ENCODE peak calls at places on chromosomes 4 and X, in seven cellular contexts. A is body of pancreas, P is suprapubic skin, Z is A549, U is upper lobe of left lung, T is prostate gland, D is breast epithelium. M is an unnamed sample. For H3K4me1, the result is how much of the 10 kb centered on the place peaks cover.

GRCh38 chrX:337331-337831 is 18.8 kb upstream of the GTPBP6 start:
- DNase-seq in A (no peak), P (no peak), Z (no peak), U (peak), T (no peak), D (no peak), M (peak)

GRCh38 chr4:98446499-98447375 is 185.6 kb downstream of the RAP1GDS1 start:
- DNase-seq in A (peak), P (no peak), Z (no peak), U (no peak), T (no peak), D (peak), M (no peak)

GRCh38 chr4:181870326-181870725 is 372.9 kb upstream of the TENM3 start:
- DNase-seq in A (no peak), P (no peak), Z (no peak), U (no peak), T (no peak), D (no peak), M (no peak)

GRCh38 chr4:102713096-102713495 is 47.7 kb downstream of the MANBA start:
- DNase-seq in A (no peak), P (no peak), Z (peak), U (no peak), T (no peak), D (no peak), M (no peak)

GRCh38 chrX:128816919-128817318 is 706.4 kb downstream of the SMARCA1 start:
- DNase-seq in A (no peak), P (no peak), Z (no peak), U (no peak), T (no peak), D (no peak), M (no peak)

GRCh38 chr4:80362578-80363181 is 27.1 kb downstream of the CFAP299 start:
- DNase-seq in A (no peak), P (no peak), Z (peak), U (no peak), T (no peak), D (no peak), M (no peak)

GRCh38 chr4:138669479-138670165 is 346.0 kb upstream of the NOCT start:
- DNase-seq in A (no peak), P (no peak), Z (no peak), U (no peak), T (no peak), D (no peak), M (no peak)

GRCh38 chr4:64230709-64231310 is 178.4 kb downstream of the TECRL start:
- DNase-seq in A (no peak), P (no peak), Z (peak), U (no peak), T (no peak), D (no peak), M (no peak)

GRCh38 chr4:87144346-87144745 is 76.1 kb downstream of the KLHL8 start:
- DNase-seq in A (no peak), P (no peak), Z (no peak), U (no peak), T (no peak), D (no peak), M (no peak)

GRCh38 chr4:70059149-70059548 is 8.9 kb downstream of the HTN1 start:
- DNase-seq in A (no peak), P (no peak), Z (no peak), U (no peak), T (no peak), D (no peak), M (no peak)

GRCh38 chr4:126740687-126741086 is 892.1 kb upstream of the INTU start:
- DNase-seq in A (no peak), P (no peak), Z (no peak), U (no peak), T (no peak), D (no peak), M (no peak)
- TF ChIP-seq POLR2A in A (no peak), P (no peak), Z (no peak), U (no peak), T (no peak), D (no peak), M (no peak)

GRCh38 chr4:187724526-187724925 is 271.0 kb upstream of the ZFP42 start:
- DNase-seq in A (no peak), P (no peak), Z (no peak), U (no peak), T (no peak), D (no peak), M (no peak)
- H3K4me1 ChIP-seq in A (under half), P (under half), Z (under half), U (under half), T (under half), D (under half), M (under half)

DNA sequence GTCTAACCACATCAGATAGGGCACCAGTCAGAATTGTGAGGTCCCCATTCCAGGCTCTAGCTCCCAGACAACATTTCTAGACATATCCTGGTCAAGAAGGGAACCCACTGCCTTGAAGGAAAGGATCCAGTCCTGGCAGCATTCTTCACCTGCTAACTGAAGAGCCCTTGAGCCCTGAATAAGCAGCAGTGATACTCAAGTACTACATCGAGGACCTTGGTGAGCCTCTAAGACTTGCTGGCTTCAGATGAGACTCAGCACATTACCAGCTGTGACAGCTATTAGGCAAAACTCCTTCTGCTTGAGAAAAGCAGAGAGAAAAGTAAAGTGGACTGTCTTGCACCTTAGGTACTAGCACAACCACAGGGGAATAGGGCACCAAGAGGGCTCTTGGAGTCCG is 205.8 kb upstream of the F9 start:
- DNase-seq in A (no peak), P (no peak), Z (no peak), U (no peak), T (no peak), D (no peak), M (no peak)
- TF ChIP-seq CTCF in A (no peak), P (no peak), Z (no peak), U (no peak), T (no peak), D (no peak), M (no peak)

GRCh38 chr4:1406946-1407656 is 859 bp upstream of the NKX1-1 start:
- DNase-seq in A (no peak), P (no peak), Z (no peak), U (no peak), T (peak), D (no peak), M (no peak)
- TF ChIP-seq POLR2A in A (no peak), P (no peak), Z (no peak), U (no peak), T (no peak), D (no peak), M (no peak)

DNA sequence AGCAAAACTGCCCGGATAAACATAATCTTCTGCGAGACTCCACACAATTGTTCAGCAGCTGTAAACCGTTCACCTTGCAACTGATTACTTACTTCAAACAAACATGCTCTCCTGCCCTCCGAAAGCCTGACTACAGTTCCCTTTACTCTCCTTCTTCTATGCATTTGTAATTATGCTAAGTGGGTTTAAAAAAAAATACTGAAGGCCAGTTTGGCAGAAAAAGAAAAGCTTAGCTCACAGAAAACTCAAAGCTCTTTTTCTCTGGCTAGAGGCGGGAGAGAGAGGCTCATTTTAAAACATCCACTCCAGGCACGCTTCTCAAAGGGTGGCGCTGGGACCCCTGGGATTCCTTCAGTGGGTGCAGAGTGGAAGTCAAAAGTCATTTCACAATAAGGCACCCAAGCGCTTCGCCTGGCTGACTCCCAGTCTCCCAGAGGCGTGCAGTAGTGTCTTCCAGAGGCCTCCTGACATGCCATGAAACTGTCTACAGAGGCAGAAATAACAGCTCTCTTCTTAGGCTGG is 1.9 kb downstream of the DHRSX start:
- DNase-seq in A (peak), P (no peak), Z (peak), U (no peak), T (peak), D (no peak), M (no peak)
- H3K4me1 ChIP-seq in A (under half), P (under half), Z (under half), U (under half), T (under half), D (under half), M (under half)

DNA sequence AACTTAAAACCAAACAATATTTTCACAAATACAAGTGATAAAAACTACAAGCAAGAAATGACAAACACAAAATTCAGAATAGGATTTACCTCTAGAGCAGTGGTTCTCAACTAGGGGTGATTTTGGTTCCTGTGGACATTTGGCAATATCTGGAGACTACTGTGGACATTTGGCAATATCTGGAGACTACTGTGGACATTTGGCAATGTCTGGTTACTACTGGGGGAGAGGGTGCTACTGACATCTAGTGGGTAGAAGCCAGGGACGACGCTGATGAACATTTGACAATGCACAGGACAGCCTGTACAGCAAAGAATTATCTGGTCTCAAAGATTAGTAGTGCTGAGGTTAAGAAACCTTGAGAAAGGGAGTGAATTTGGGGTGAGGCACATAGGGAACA is 169.8 kb downstream of the CLCN4 start:
- DNase-seq in A (peak), P (no peak), Z (peak), U (no peak), T (no peak), D (no peak), M (no peak)
- TF ChIP-seq CTCF in A (no peak), P (no peak), Z (peak), U (no peak), T (no peak), D (no peak), M (peak)

GRCh38 chrX:106995678-106996077 is 4.3 kb downstream of the MORC4 start:
- DNase-seq in A (no peak), P (no peak), Z (no peak), U (no peak), T (no peak), D (no peak), M (no peak)

GRCh38 chrX:106997611-106998010 is 2.4 kb downstream of the MORC4 start:
- DNase-seq in A (no peak), P (no peak), Z (no peak), U (no peak), T (no peak), D (no peak), M (no peak)

GRCh38 chrX:106999002-106999975 is 723 bp downstream of the MORC4 start:
- DNase-seq in A (peak), P (peak), Z (peak), U (peak), T (peak), D (peak), M (peak)

GRCh38 chrX:107000013-107000515 is at the start of gene MORC4:
- DNase-seq in A (peak), P (peak), Z (peak), U (peak), T (peak), D (peak), M (peak)
- TF ChIP-seq POLR2A in A (peak), P (no peak), Z (peak), U (no peak), T (peak), D (no peak), M (no peak)

GRCh38 chr4:26171953-26172352 is 148.9 kb upstream of the RBPJ start:
- DNase-seq in A (no peak), P (no peak), Z (no peak), U (no peak), T (no peak), D (no peak), M (no peak)
- H3K4me1 ChIP-seq in A (under half), P (under half), Z (under half), U (under half), T (under half), D (under half), M (under half)

DNA sequence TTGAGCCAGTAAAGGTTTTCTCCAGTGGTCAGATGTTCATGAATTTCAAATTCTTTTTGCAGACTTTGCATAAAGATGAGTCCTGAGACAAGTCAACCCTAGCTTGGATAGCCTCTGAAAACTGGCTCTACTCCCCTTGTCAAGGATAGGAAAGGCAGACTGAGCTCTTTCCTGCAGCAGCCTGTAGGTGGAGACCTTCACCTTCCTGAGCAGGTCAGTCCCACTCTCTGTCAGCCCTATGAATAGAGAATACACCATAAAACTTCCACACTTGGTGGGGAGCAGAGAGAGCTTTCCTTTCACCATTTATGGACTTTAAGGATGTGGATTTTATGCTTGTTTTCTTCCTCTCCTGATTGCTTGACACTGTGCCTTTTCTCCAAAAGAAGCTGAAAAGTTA is 41.9 kb downstream of the PCDH19 start:
- DNase-seq in A (no peak), P (no peak), Z (peak), U (no peak), T (no peak), D (no peak), M (no peak)
- TF ChIP-seq CTCF in A (peak), P (no peak), Z (peak), U (no peak), T (no peak), D (no peak), M (peak)

GRCh38 chrX:47233333-47234113 is 714 bp downstream of the USP11 start:
- DNase-seq in A (peak), P (peak), Z (peak), U (peak), T (peak), D (peak), M (peak)
- TF ChIP-seq POLR2A in A (no peak), P (no peak), Z (peak), U (no peak), T (peak), D (peak), M (peak)